ENCODE peak calls at places on chromosome 20, in seven cellular contexts. N, I, L, V, A, C and P are unnamed samples.

GRCh38 chr20:46255440-46256104 is 52.7 kb downstream of the CDH22 start:
- DNase-seq in N (peak), I (no peak), L (peak), V (no peak), A (peak), C (peak), P (no peak)

GRCh38 chr20:48733296-48733790 is 94.5 kb downstream of the PREX1 start:
- DNase-seq in N (no peak), I (peak), L (no peak), V (no peak), A (peak), C (no peak), P (no peak)

GRCh38 chr20:49210101-49210749 is 9.0 kb upstream of the DDX27 start:
- DNase-seq in N (peak), I (no peak), L (no peak), V (no peak), A (peak), C (no peak), P (no peak)

GRCh38 chr20:931401-931800 is 15.3 kb upstream of the ANGPT4 start:
- DNase-seq in N (peak), I (peak), L (no peak), V (no peak), A (peak), C (no peak), P (no peak)

GRCh38 chr20:63073051-63073737 is 66.4 kb upstream of the BHLHE23 start:
- DNase-seq in N (no peak), I (no peak), L (no peak), V (no peak), A (no peak), C (peak), P (no peak)

GRCh38 chr20:55882922-55883321 is 122.4 kb downstream of the CBLN4 start:
- DNase-seq in N (no peak), I (no peak), L (no peak), V (no peak), A (no peak), C (no peak), P (no peak)

GRCh38 chr20:5535211-5535756 is 214.9 kb upstream of the SHLD1 start:
- DNase-seq in N (peak), I (no peak), L (no peak), V (no peak), A (peak), C (no peak), P (no peak)

GRCh38 chr20:18692453-18692852 is 104.6 kb downstream of the DTD1 start:
- DNase-seq in N (peak), I (no peak), L (no peak), V (no peak), A (peak), C (no peak), P (no peak)

GRCh38 chr20:19549896-19550295 is 208.2 kb upstream of the RIN2 start:
- DNase-seq in N (no peak), I (no peak), L (no peak), V (no peak), A (no peak), C (no peak), P (no peak)

GRCh38 chr20:33301192-33301930 is 18.3 kb downstream of the BPIFB1 start:
- DNase-seq in N (peak), I (peak), L (no peak), V (no peak), A (peak), C (no peak), P (peak)

GRCh38 chr20:38934530-38934929 is 8.3 kb downstream of the FAM83D start:
- DNase-seq in N (no peak), I (no peak), L (no peak), V (no peak), A (peak), C (no peak), P (no peak)

GRCh38 chr20:63594043-63594561 is 20.1 kb upstream of the HELZ2 start:
- DNase-seq in N (peak), I (no peak), L (peak), V (no peak), A (peak), C (no peak), P (no peak)

GRCh38 chr20:44494266-44494665 is 18.6 kb downstream of the TTPAL start:
- DNase-seq in N (peak), I (no peak), L (no peak), V (no peak), A (peak), C (no peak), P (no peak)

GRCh38 chr20:32984196-32984595 is 20.0 kb downstream of the SUN5 start:
- DNase-seq in N (no peak), I (peak), L (no peak), V (peak), A (no peak), C (no peak), P (no peak)

GRCh38 chr20:51687071-51687470 is 81.1 kb downstream of the ATP9A start:
- DNase-seq in N (peak), I (no peak), L (no peak), V (no peak), A (peak), C (no peak), P (no peak)

GRCh38 chr20:9330151-9330550 is 184.2 kb upstream of the LAMP5 start:
- DNase-seq in N (no peak), I (no peak), L (no peak), V (no peak), A (no peak), C (no peak), P (no peak)

GRCh38 chr20:19411811-19412210 is 199.4 kb downstream of the SLC24A3 start:
- DNase-seq in N (no peak), I (no peak), L (no peak), V (no peak), A (no peak), C (no peak), P (no peak)

GRCh38 chr20:38187512-38187911 is 22.4 kb upstream of the TGM2 start:
- DNase-seq in N (peak), I (peak), L (no peak), V (peak), A (peak), C (peak), P (no peak)

GRCh38 chr20:48350291-48350988 is 477.4 kb downstream of the PREX1 start:
- DNase-seq in N (peak), I (peak), L (no peak), V (no peak), A (no peak), C (no peak), P (peak)

GRCh38 chr20:25316506-25317190 is 68.8 kb downstream of the PYGB start:
- DNase-seq in N (no peak), I (no peak), L (no peak), V (no peak), A (no peak), C (peak), P (no peak)

GRCh38 chr20:7841291-7841966 is 98.8 kb downstream of the HAO1 start:
- DNase-seq in N (peak), I (no peak), L (peak), V (no peak), A (peak), C (no peak), P (no peak)

GRCh38 chr20:12970372-12970821 is 38.4 kb upstream of the SPTLC3 start:
- DNase-seq in N (peak), I (peak), L (no peak), V (peak), A (peak), C (no peak), P (peak)

GRCh38 chr20:38842558-38842981 is 37.1 kb downstream of the PPP1R16B start:
- DNase-seq in N (no peak), I (peak), L (no peak), V (no peak), A (no peak), C (no peak), P (peak)

GRCh38 chr20:43901296-43901695 is 13.4 kb upstream of the TOX2 start:
- DNase-seq in N (peak), I (no peak), L (no peak), V (no peak), A (no peak), C (no peak), P (no peak)

GRCh38 chr20:58851969-58852458 is 502 bp upstream of the GNAS start:
- DNase-seq in N (no peak), I (no peak), L (no peak), V (no peak), A (no peak), C (no peak), P (no peak)

GRCh38 chr20:58853976-58854637 is 1.6 kb downstream of the GNAS start:
- DNase-seq in N (no peak), I (no peak), L (no peak), V (peak), A (no peak), C (no peak), P (no peak)

GRCh38 chr20:58851221-58851968 is 693 bp upstream of the GNAS-AS1 start:
- DNase-seq in N (no peak), I (peak), L (no peak), V (peak), A (peak), C (no peak), P (no peak)

GRCh38 chr20:58853466-58853865 is 950 bp downstream of the GNAS start:
- DNase-seq in N (no peak), I (no peak), L (no peak), V (no peak), A (no peak), C (no peak), P (no peak)

GRCh38 chr20:58852559-58853271 is at the start of gene GNAS:
- DNase-seq in N (peak), I (peak), L (peak), V (peak), A (peak), C (no peak), P (peak)
- TF ChIP-seq CTCF in N (peak), I (peak), L (peak), V (peak), A (peak), C (peak), P (peak)

GRCh38 chr20:50223321-50223995 is 32.8 kb downstream of the CEBPB start:
- DNase-seq in N (no peak), I (no peak), L (no peak), V (no peak), A (no peak), C (no peak), P (no peak)

GRCh38 chr20:50222568-50223320 is 32.1 kb downstream of the CEBPB start:
- DNase-seq in N (no peak), I (no peak), L (no peak), V (no peak), A (no peak), C (no peak), P (no peak)

GRCh38 chr20:50224052-50224451 is 33.4 kb downstream of the CEBPB start:
- DNase-seq in N (no peak), I (no peak), L (no peak), V (no peak), A (no peak), C (no peak), P (no peak)

GRCh38 chr20:50226093-50226974 is 35.7 kb downstream of the CEBPB start:
- DNase-seq in N (peak), I (no peak), L (peak), V (no peak), A (peak), C (peak), P (peak)

DNA sequence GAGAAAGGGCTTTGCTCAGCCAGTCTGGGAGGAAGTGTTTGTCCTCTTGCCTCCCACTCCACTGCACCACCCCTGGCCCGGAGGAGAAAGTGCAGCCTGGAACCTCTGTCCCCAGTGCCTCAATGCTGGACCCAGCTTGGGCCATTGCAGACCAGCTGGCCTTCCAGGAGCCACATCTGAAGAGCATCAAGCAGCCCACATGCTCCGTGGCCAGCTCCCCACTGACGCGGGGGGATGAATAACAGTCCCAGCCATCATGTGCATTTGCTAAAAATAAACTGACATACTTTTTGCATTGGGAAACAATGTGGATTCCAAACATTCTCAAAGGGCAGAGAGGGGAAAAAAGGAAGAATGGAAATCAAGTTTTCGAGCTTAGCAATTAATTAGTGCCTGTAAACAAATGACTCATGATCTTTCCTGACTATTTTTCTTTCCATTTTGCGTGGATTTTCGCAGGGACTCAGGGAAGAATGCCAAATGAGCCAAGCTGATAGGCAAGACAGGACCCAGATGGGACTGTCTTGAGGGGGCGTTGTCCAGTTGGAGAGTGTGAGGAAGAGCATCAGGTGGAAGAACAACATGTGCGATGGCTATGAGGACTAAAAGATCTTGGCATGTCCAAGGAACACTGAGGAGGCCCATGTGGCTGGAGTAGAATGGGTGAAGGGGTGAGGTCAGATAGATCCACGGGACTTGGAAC is 34.1 kb downstream of the CEBPB start:
- DNase-seq in N (peak), I (peak), L (peak), V (no peak), A (peak), C (peak), P (peak)
- TF ChIP-seq CTCF in N (peak), I (peak), L (peak), V (no peak), A (peak), C (peak), P (no peak)

DNA sequence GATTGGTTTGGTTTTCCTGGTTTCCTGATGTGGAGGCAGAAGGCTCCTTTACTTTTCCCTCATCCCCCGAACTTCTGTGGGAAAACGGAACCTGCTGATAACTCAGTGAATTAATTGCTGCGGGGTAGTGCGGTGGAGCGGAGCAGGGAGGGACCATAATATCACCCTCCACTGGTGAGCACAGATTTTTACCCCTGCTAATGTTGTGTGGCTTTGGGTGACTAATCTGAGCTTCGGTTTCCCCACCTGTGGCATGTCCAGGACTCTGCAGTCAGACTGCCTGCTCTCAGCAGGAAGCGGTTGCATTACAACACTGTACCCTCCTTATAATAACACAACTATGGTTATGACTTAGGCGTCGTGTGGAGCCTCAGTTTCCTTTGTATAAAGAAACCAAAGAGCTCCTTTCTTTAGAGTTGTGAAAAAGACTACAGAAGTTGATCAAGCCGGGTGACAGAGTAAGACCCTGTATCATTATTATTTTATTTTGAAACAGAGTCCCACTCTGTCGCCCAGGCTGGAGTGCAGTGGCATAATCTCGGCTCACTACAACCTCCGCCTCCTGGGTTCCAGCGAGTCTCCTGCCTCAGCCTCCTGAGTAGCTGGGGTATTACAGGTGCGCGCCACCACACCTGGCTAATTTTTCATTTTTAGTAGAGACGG is 2.2 kb upstream of the ID1 start:
- DNase-seq in N (peak), I (no peak), L (no peak), V (peak), A (peak), C (no peak), P (peak)
- TF ChIP-seq CTCF in N (no peak), I (no peak), L (no peak), V (no peak), A (no peak), C (no peak), P (no peak)

DNA sequence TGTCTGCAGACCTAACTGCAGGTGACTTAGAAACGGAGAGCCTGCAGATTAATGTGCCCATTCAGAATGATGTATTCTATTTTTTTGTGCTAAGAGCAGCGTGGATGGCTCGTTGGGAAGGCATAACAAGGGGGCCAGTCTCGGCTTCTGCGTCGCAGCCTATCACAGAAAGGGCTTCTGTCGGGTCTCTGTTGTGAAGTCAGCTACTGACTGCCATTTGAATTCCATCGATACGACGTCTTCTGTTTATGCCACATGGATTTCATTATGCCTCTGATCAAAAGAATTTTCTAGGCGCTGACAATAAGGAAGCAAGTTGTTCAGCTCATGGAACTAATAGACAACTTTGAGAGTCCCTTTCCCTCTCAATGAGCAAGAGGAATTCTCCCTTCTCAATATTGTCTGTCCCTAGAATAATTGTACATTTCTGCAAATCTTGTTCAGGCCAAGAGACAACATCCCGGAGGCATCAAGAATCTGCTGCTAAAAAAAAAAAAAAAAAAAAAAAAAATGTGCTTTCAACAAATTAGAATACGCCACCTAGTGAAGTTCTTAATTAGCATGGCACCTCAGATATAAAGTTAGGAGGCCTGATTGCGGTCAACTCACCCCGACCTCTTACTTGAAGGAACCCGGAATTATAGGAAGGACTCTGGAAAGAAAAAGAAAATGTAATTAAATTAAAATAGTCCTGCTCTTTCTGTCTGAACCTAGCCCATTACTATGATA is 223.9 kb downstream of the TSHZ2 start:
- DNase-seq in N (peak), I (no peak), L (no peak), V (no peak), A (no peak), C (no peak), P (no peak)
- TF ChIP-seq CTCF in N (no peak), I (no peak), L (no peak), V (no peak), A (no peak), C (no peak), P (no peak)

GRCh38 chr20:57211406-57211805 is 55.0 kb downstream of the BMP7 start:
- DNase-seq in N (no peak), I (no peak), L (no peak), V (no peak), A (no peak), C (no peak), P (no peak)

GRCh38 chr20:57209413-57209812 is 57.0 kb downstream of the BMP7 start:
- DNase-seq in N (no peak), I (no peak), L (no peak), V (no peak), A (no peak), C (no peak), P (no peak)

GRCh38 chr20:57211949-57212889 is 54.2 kb downstream of the BMP7 start:
- DNase-seq in N (peak), I (peak), L (peak), V (peak), A (peak), C (peak), P (no peak)

GRCh38 chr20:57210911-57211280 is 55.5 kb downstream of the BMP7 start:
- DNase-seq in N (no peak), I (no peak), L (no peak), V (no peak), A (no peak), C (no peak), P (no peak)

GRCh38 chr20:57210054-57210910 is 56.2 kb downstream of the BMP7 start:
- DNase-seq in N (no peak), I (no peak), L (no peak), V (no peak), A (no peak), C (no peak), P (no peak)
- TF ChIP-seq CTCF in N (no peak), I (no peak), L (no peak), V (no peak), A (no peak), C (no peak), P (no peak)